ENCODE peak calls at places on chromosomes 16 and 17, in ten cellular contexts. U is tibial artery; L is aorta; Q is cardiac muscle cell; G is naive thymus-derived CD4-positive, alpha-beta T cell; M is pancreas; T is AG04450; C is body of pancreas; J is tibial nerve; D is substantia nigra. P is an unnamed sample.

GRCh38 chr16:2462031-2462866 is 2.3 kb downstream of the TEDC2 start:
- DNase-seq in U (no peak), L (no peak), Q (no peak), G (no peak), M (peak; percentile 48), T (no peak), C (no peak), J (no peak), D (no peak), P (no peak)

GRCh38 chr17:81249233-81250040 is 10.3 kb downstream of the NDUFAF8 start:
- DNase-seq in U (no peak), L (peak; percentile 43), Q (no peak), G (no peak), M (peak; percentile 58), T (no peak), C (no peak), J (no peak), D (no peak), P (peak; percentile 10)

GRCh38 chr17:30278032-30278431 is 13.7 kb downstream of the BLMH start:
- DNase-seq in U (peak; percentile 40), L (no peak), Q (peak; percentile 62), G (no peak), M (no peak), T (no peak), C (peak; percentile 39), J (no peak), D (no peak), P (no peak)

GRCh38 chr17:17416007-17416399 is 60.8 kb upstream of the MED9 start:
- DNase-seq in U (no peak), L (no peak), Q (peak; percentile 19), G (peak; percentile 19), M (no peak), T (no peak), C (no peak), J (no peak), D (no peak), P (no peak)

GRCh38 chr17:59406808-59407381 is 75.4 kb downstream of the YPEL2 start:
- DNase-seq in U (no peak), L (no peak), Q (no peak), G (no peak), M (no peak), T (peak; percentile 26), C (peak; percentile 35), J (no peak), D (no peak), P (peak; percentile 37)

GRCh38 chr17:82879241-82879640 is 39.4 kb upstream of the ZNF750 start:
- DNase-seq in U (no peak), L (peak; percentile 31), Q (no peak), G (no peak), M (peak; percentile 49), T (no peak), C (no peak), J (no peak), D (no peak), P (no peak)

GRCh38 chr16:81277681-81278080 is 37.1 kb upstream of the GAN start:
- DNase-seq in U (no peak), L (no peak), Q (no peak), G (no peak), M (no peak), T (no peak), C (no peak), J (no peak), D (no peak), P (no peak)

GRCh38 chr17:80427366-80428282 is 12.7 kb downstream of the ENDOV start:
- DNase-seq in U (no peak), L (no peak), Q (no peak), G (no peak), M (peak; percentile 57), T (no peak), C (no peak), J (no peak), D (no peak), P (no peak)

GRCh38 chr17:76734080-76734840 is 2.9 kb downstream of the SRSF2 start:
- DNase-seq in U (no peak), L (no peak), Q (no peak), G (no peak), M (no peak), T (no peak), C (no peak), J (no peak), D (no peak), P (no peak)

GRCh38 chr16:22932032-22932771 is 118.2 kb downstream of the HS3ST2 start:
- DNase-seq in U (no peak), L (no peak), Q (no peak), G (no peak), M (no peak), T (no peak), C (no peak), J (no peak), D (no peak), P (no peak)

GRCh38 chr16:47731252-47731651 is 270.1 kb downstream of the PHKB start:
- DNase-seq in U (no peak), L (no peak), Q (no peak), G (no peak), M (no peak), T (peak; percentile 97), C (no peak), J (no peak), D (no peak), P (no peak)

GRCh38 chr17:69326302-69327059 is 452 bp downstream of the ABCA5 start:
- DNase-seq in U (no peak), L (no peak), Q (peak; percentile 21), G (peak; percentile 2), M (no peak), T (no peak), C (no peak), J (no peak), D (peak; percentile 32), P (no peak)

GRCh38 chr16:86061771-86062170 is 162.8 kb downstream of the IRF8 start:
- DNase-seq in U (no peak), L (no peak), Q (no peak), G (no peak), M (peak; percentile 12), T (no peak), C (no peak), J (no peak), D (no peak), P (peak; percentile 35)

GRCh38 chr16:47726031-47726675 is 265.0 kb downstream of the PHKB start:
- DNase-seq in U (no peak), L (no peak), Q (no peak), G (no peak), M (no peak), T (no peak), C (no peak), J (no peak), D (no peak), P (no peak)

DNA sequence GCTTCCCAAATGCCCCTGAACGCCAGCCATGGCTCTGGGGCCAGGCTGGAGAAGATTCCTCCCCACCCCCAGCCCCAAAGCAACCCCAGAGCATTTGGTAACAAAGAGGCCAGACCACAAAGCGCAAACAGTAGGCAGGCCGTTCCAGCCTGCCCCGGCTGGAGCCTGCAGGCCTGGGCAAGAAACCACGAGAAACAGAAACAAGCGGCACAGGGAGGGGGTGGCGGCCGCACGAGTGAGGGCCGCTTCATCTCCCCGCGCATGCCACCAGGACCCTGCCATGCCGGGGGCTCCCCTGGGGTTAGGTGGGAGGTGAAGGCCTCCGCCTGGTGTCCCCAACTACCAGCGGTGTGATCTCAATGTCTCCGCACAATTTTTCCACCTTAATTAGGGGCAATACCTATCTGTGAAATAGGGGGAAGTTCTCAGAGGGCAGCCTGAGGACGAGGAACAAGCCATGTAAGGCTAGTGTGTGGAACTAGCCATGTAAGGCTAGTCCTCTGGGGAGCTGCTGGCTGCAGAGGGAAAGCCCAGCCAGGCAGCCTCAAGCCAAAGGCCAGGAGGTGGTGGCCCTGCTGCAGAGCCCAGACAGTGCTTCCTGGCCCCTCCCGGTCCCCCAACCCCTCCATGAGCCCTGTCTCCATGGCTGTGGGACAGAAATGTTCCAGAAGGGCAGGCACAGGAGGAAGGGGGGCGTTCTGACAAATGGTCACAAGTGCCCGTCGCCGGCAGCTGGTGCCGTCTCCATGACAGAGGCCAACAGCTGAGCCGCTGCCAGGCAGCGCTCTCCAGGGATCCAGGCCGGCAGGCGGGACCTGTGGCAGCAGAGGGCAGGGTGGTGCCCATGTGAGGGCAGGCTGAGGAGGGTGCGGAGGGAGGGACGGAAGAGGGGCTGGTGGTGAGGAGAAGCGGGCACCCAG is 14.5 kb upstream of the MTSS2 start:
- DNase-seq in U (peak; percentile 83), L (peak; percentile 84), Q (no peak), G (no peak), M (no peak), T (no peak), C (peak; percentile 56), J (no peak), D (peak; percentile 64), P (peak; percentile 79)
- H3K27ac ChIP-seq in U (peak overlapping the region; percentile 100), L (peak overlapping the region; percentile 95), Q (peak overlapping the region; percentile 12), G (no peak overlapping the region), M (peak overlapping the region; percentile 33), T (no peak overlapping the region), C (no peak overlapping the region), J (peak overlapping the region; percentile 93), D (peak overlapping the region; percentile 76), P (peak overlapping the region; percentile 83)

DNA sequence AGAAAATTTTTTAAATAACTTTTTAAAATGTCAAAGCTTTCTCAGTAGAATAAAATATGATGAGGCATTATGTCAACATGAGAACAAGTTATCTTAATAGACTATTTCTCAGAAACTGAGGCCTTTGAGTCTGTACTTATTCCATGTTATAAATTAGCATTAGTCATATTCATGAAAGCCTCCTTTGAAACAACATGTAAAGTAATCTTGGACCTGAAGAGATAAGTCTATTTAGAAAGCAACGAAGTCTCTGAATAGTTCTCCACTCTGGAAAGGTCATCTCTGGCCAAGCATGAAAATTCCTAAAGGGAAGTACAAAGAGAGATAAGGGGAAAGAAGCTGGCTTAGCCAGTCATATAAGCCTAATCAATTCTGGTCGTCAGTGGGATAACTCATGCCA is 150.8 kb downstream of the CYB561 start:
- DNase-seq in U (no peak), L (no peak), Q (no peak), G (no peak), M (no peak), T (no peak), C (no peak), J (no peak), D (no peak), P (no peak)
- H3K27ac ChIP-seq in U (peak overlapping the region; percentile 1), L (no peak overlapping the region), Q (peak overlapping the region; percentile 3), G (no peak overlapping the region), M (no peak overlapping the region), T (no peak overlapping the region), C (no peak overlapping the region), J (no peak overlapping the region), D (no peak overlapping the region), P (no peak overlapping the region)

DNA sequence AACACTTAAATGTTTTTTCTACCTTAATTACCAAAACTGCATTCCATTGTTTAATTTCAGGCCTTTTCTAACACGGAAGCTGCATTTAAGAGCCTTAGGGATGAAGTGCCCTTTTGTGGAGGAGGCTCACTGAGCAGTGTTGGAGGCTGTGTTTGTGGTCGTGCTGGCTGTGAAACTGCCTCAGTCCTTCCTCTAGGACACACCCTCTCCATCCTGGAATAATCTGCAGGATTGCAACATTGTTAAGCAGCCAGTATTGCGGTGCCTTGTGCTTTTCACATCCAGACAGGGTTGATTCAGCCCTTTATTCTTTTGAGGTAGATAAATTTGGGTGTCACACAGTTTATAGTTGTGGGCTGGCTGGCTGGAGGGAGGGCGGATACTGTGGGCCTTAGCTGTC is 141.6 kb downstream of the CDRT15L2 start:
- DNase-seq in U (no peak), L (no peak), Q (no peak), G (no peak), M (no peak), T (no peak), C (no peak), J (no peak), D (no peak), P (no peak)
- H3K27ac ChIP-seq in U (no peak overlapping the region), L (no peak overlapping the region), Q (no peak overlapping the region), G (no peak overlapping the region), M (no peak overlapping the region), T (no peak overlapping the region), C (no peak overlapping the region), J (no peak overlapping the region), D (no peak overlapping the region), P (no peak overlapping the region)

GRCh38 chr16:84614075-84614474 is 3.8 kb downstream of the COTL1 start:
- DNase-seq in U (no peak), L (no peak), Q (no peak), G (no peak), M (no peak), T (no peak), C (no peak), J (no peak), D (no peak), P (no peak)
- H3K27ac ChIP-seq in U (no peak overlapping the region), L (no peak overlapping the region), Q (no peak overlapping the region), G (peak overlapping the region; percentile 31), M (no peak overlapping the region), T (peak overlapping the region; percentile 21), C (no peak overlapping the region), J (peak overlapping the region; percentile 66), D (peak overlapping the region; percentile 21), P (peak overlapping the region; percentile 13)

P was measured in heart right ventricle.